ENCODE peak calls at places on chromosome 22, in six cellular contexts. F is CD8-positive, alpha-beta T cell; J is AG08396; W is retina; L is stromal cell of bone marrow; V is H54. H is an unnamed sample.

GRCh38 chr22:19885841-19886592 is 31.3 kb upstream of the GNB1L start:
- DNase-seq in J (no peak), F (no peak), W (peak), L (no peak), V (no peak), H (no peak)

GRCh38 chr22:49972163-49973017 is 11.8 kb downstream of the PIM3 start:
- DNase-seq in V (no peak), J (no peak), F (no peak), W (no peak), L (no peak), H (no peak)

GRCh38 chr22:23067023-23067650 is 3.2 kb upstream of the GNAZ start:
- DNase-seq in W (no peak), J (no peak), F (no peak), V (no peak), L (no peak), H (no peak)

GRCh38 chr22:42500836-42501179 is 18.8 kb downstream of the RRP7A start:
- DNase-seq in W (no peak), L (no peak), J (no peak), F (no peak), V (no peak), H (no peak)

GRCh38 chr22:40265783-40266182 is 80.5 kb upstream of the ADSL start:
- DNase-seq in W (no peak), V (no peak), J (no peak), F (no peak), L (no peak), H (no peak)

GRCh38 chr22:20532256-20532993 is 25.0 kb downstream of the MED15 start:
- DNase-seq in L (no peak), F (no peak), V (no peak), W (peak), J (no peak), H (no peak)

GRCh38 chr22:25930710-25931353 is 188.8 kb downstream of the MYO18B start:
- DNase-seq in L (no peak), V (no peak), J (no peak), F (no peak), W (no peak), H (no peak)

GRCh38 chr22:36144886-36145541 is 15.5 kb downstream of the APOL3 start:
- DNase-seq in L (peak), W (peak), F (peak), V (peak), J (peak), H (no peak)

GRCh38 chr22:27331526-27332281 is 469.9 kb downstream of the MN1 start:
- DNase-seq in W (peak), J (peak), L (peak), F (no peak), V (no peak), H (no peak)

GRCh38 chr22:27851974-27852713 is 50.6 kb upstream of the MN1 start:
- DNase-seq in J (no peak), W (peak), F (no peak), L (no peak), V (no peak), H (no peak)

GRCh38 chr22:40603088-40603605 is 33.4 kb downstream of the MRTFA start:
- DNase-seq in L (no peak), V (peak), J (peak), F (no peak), W (no peak), H (no peak)

GRCh38 chr22:31940506-31940905 is 3.8 kb upstream of the YWHAH start:
- DNase-seq in F (no peak), J (no peak), L (no peak), V (no peak), W (no peak), H (no peak)

GRCh38 chr22:45240810-45241631 is at the start of gene KIAA0930:
- DNase-seq in L (peak), F (peak), J (peak), V (peak), W (peak), H (peak)

GRCh38 chr22:40749006-40749405 is 69.7 kb downstream of the MCHR1 start:
- DNase-seq in F (no peak), J (no peak), W (no peak), V (no peak), L (no peak), H (no peak)

GRCh38 chr22:40310081-40310770 is 36.1 kb upstream of the ADSL start:
- DNase-seq in J (peak), F (no peak), L (peak), V (no peak), W (no peak), H (no peak)

GRCh38 chr22:17606472-17606871 is 22.1 kb downstream of the ATP6V1E1 start:
- DNase-seq in V (no peak), L (no peak), F (no peak), J (no peak), W (no peak), H (no peak)